ENCODE peak calls at places on chromosomes 16 and 17, in eight cellular contexts. D, N, I, A, O, Z, T and S are unnamed samples.
A peak's percentile ranks its signal among the peaks of the same experiment; 100 is the strongest.

GRCh38 chr17:27282054-27282501 is 11.8 kb upstream of the WSB1 start:
- DNase-seq in Z (no peak), I (no peak), T (peak; percentile 68), N (no peak), A (no peak), O (no peak), D (no peak), S (no peak)

GRCh38 chr16:88379694-88380040 is 3.1 kb upstream of the ZNF469 start:
- DNase-seq in N (no peak), D (no peak), I (no peak), T (no peak), O (no peak), Z (no peak), A (no peak), S (no peak)

GRCh38 chr17:50206604-50207293 is 5.3 kb upstream of the COL1A1 start:
- DNase-seq in Z (no peak), T (peak; percentile 81), I (no peak), N (peak; percentile 13), O (peak; percentile 4), D (no peak), A (no peak), S (no peak)

GRCh38 chr17:34122529-34122928 is 132.6 kb upstream of the CCL2 start:
- DNase-seq in O (no peak), T (no peak), Z (no peak), D (no peak), I (no peak), N (no peak), A (no peak), S (no peak)

GRCh38 chr16:84864266-84864955 is 44.6 kb downstream of the CRISPLD2 start:
- DNase-seq in O (no peak), D (no peak), N (no peak), T (no peak), A (no peak), Z (no peak), I (no peak), S (no peak)

GRCh38 chr17:44970136-44970737 is 2.1 kb upstream of the C1QL1 start:
- DNase-seq in N (no peak), Z (no peak), D (peak; percentile 1), T (peak; percentile 48), O (no peak), I (no peak), A (no peak), S (no peak)

GRCh38 chr17:15036238-15036637 is 228.9 kb downstream of the PMP22 start:
- DNase-seq in A (no peak), I (no peak), Z (no peak), N (no peak), T (no peak), O (no peak), D (no peak), S (no peak)

GRCh38 chr17:20156196-20157077 is 147.3 kb downstream of the SPECC1 start:
- DNase-seq in O (no peak), Z (peak; percentile 54), D (no peak), A (no peak), I (peak; percentile 86), N (peak; percentile 61), T (peak; percentile 50), S (no peak)

GRCh38 chr16:1850981-1851380 is 21.0 kb downstream of the MEIOB start:
- DNase-seq in O (no peak), A (no peak), D (no peak), I (no peak), Z (no peak), N (no peak), T (no peak), S (no peak)

GRCh38 chr16:20300312-20301097 is 26.8 kb downstream of the GP2 start:
- DNase-seq in N (peak; percentile 79), A (peak; percentile 0), O (peak; percentile 62), D (peak; percentile 65), Z (no peak), I (no peak), T (peak; percentile 23), S (peak; percentile 61)

GRCh38 chr17:76053230-76054111 is 18.8 kb downstream of the SRP68 start:
- DNase-seq in I (no peak), D (no peak), N (no peak), T (peak; percentile 69), Z (no peak), A (no peak), O (no peak), S (no peak)

GRCh38 chr17:77404812-77405581 is 264.2 kb downstream of the SEC14L1 start:
- DNase-seq in N (no peak), A (peak; percentile 69), Z (no peak), T (peak; percentile 90), O (no peak), I (peak; percentile 95), D (no peak), S (no peak)

GRCh38 chr17:17921192-17922082 is 50.8 kb downstream of the TOM1L2 start:
- DNase-seq in I (peak; percentile 80), O (no peak), T (peak; percentile 98), Z (peak; percentile 41), A (no peak), D (no peak), N (peak; percentile 14), S (no peak)

GRCh38 chr16:74253146-74253545 is 43.5 kb upstream of the PSMD7 start:
- DNase-seq in T (no peak), I (no peak), A (no peak), O (no peak), N (no peak), D (no peak), Z (no peak), S (no peak)

GRCh38 chr17:79023886-79024771 is at the start of gene C1QTNF1:
- DNase-seq in A (no peak), I (peak; percentile 92), O (no peak), D (no peak), T (peak; percentile 56), Z (no peak), N (no peak), S (no peak)

GRCh38 chr17:19341641-19342610 is 20.6 kb downstream of the B9D1 start:
- DNase-seq in I (no peak), D (no peak), N (no peak), Z (no peak), O (no peak), T (peak; percentile 46), A (no peak), S (no peak)

GRCh38 chr17:56934280-56934679 is 20.4 kb upstream of the TRIM25 start:
- DNase-seq in D (no peak), A (no peak), I (no peak), Z (no peak), T (no peak), O (no peak), N (no peak), S (no peak)

GRCh38 chr16:27222499-27223225 is 19.3 kb downstream of the KDM8 start:
- DNase-seq in A (no peak), Z (no peak), O (no peak), I (no peak), N (peak; percentile 43), D (no peak), T (peak; percentile 90), S (peak; percentile 76)

GRCh38 chr17:39639566-39640458 is 2.9 kb downstream of the STARD3 start:
- DNase-seq in I (no peak), D (no peak), T (no peak), O (no peak), Z (no peak), N (no peak), A (no peak), S (no peak)

GRCh38 chr17:35898283-35899070 is 18.3 kb upstream of the CCL5 start:
- DNase-seq in D (peak; percentile 10), A (no peak), N (peak; percentile 66), O (no peak), Z (no peak), T (no peak), I (no peak), S (peak; percentile 83)

GRCh38 chr17:38417210-38417951 is 10.9 kb upstream of the ARHGAP23 start:
- DNase-seq in O (no peak), Z (no peak), A (no peak), N (no peak), D (no peak), T (no peak), I (no peak), S (no peak)

GRCh38 chr17:81514735-81515529 is 2.3 kb upstream of the ACTG1 start:
- DNase-seq in I (peak; percentile 96), A (peak; percentile 63), Z (peak; percentile 71), O (peak; percentile 78), D (peak; percentile 88), T (peak; percentile 92), N (peak; percentile 79), S (peak; percentile 66)

GRCh38 chr16:82643136-82643535 is 16.4 kb downstream of the CDH13 start:
- DNase-seq in N (no peak), Z (no peak), I (no peak), O (no peak), T (no peak), D (no peak), A (no peak), S (no peak)